ENCODE peak calls at places on chromosome 20, in ten cellular contexts. One of them, this sample, is unnamed. For H3K27me3, the result is how much of the 10 kb centered on the place peaks cover.

GRCh38 chr20:11155156-11155805 is 481.5 kb upstream of the JAG1 start:
- DNase-seq in IMR-90: no peak
- DNase-seq in CD8-positive, alpha-beta T cell: no peak
- DNase-seq in heart left ventricle: no peak
- DNase-seq in HCT116: no peak
- DNase-seq in hepatocyte: no peak
- DNase-seq in CD8-positive, alpha-beta memory T cell: no peak
- DNase-seq in GM23248: no peak
- DNase-seq in left ventricle myocardium inferior: no peak
- DNase-seq in left lung: no peak
- DNase-seq in this sample: no peak

GRCh38 chr20:10637563-10637962 is 36.2 kb downstream of the JAG1 start:
- DNase-seq in left ventricle myocardium inferior: no peak
- DNase-seq in CD8-positive, alpha-beta memory T cell: no peak
- DNase-seq in HCT116: no peak
- DNase-seq in left lung: no peak
- DNase-seq in hepatocyte: no peak
- DNase-seq in IMR-90: no peak
- DNase-seq in CD8-positive, alpha-beta T cell: no peak
- DNase-seq in heart left ventricle: no peak
- DNase-seq in GM23248: no peak
- DNase-seq in this sample: no peak

GRCh38 chr20:34713194-34713943 is 9.2 kb downstream of the TP53INP2 start:
- DNase-seq in GM23248: peak
- DNase-seq in heart left ventricle: no peak
- DNase-seq in IMR-90: peak
- DNase-seq in hepatocyte: peak
- DNase-seq in HCT116: peak
- DNase-seq in CD8-positive, alpha-beta memory T cell: no peak
- DNase-seq in left ventricle myocardium inferior: no peak
- DNase-seq in CD8-positive, alpha-beta T cell: no peak
- DNase-seq in left lung: no peak
- DNase-seq in this sample: no peak

GRCh38 chr20:18056174-18057105 is 1.3 kb downstream of the OVOL2 start:
- DNase-seq in HCT116: no peak
- DNase-seq in CD8-positive, alpha-beta memory T cell: no peak
- DNase-seq in heart left ventricle: no peak
- DNase-seq in left ventricle myocardium inferior: no peak
- DNase-seq in IMR-90: no peak
- DNase-seq in left lung: no peak
- DNase-seq in CD8-positive, alpha-beta T cell: no peak
- DNase-seq in hepatocyte: peak
- DNase-seq in GM23248: peak
- DNase-seq in this sample: no peak

GRCh38 chr20:41428285-41428684 is 61.7 kb upstream of the EMILIN3 start:
- DNase-seq in IMR-90: peak
- DNase-seq in HCT116: peak
- DNase-seq in CD8-positive, alpha-beta memory T cell: peak
- DNase-seq in hepatocyte: peak
- DNase-seq in heart left ventricle: no peak
- DNase-seq in left lung: no peak
- DNase-seq in left ventricle myocardium inferior: no peak
- DNase-seq in GM23248: peak
- DNase-seq in CD8-positive, alpha-beta T cell: peak
- DNase-seq in this sample: peak

GRCh38 chr20:36408219-36408618 is 102.1 kb downstream of the DLGAP4 start:
- DNase-seq in GM23248: peak
- DNase-seq in CD8-positive, alpha-beta memory T cell: no peak
- DNase-seq in heart left ventricle: no peak
- DNase-seq in left lung: no peak
- DNase-seq in hepatocyte: peak
- DNase-seq in left ventricle myocardium inferior: no peak
- DNase-seq in CD8-positive, alpha-beta T cell: no peak
- DNase-seq in IMR-90: peak
- DNase-seq in HCT116: no peak
- DNase-seq in this sample: no peak

GRCh38 chr20:37319120-37319717 is 26.7 kb upstream of the SRC start:
- DNase-seq in heart left ventricle: no peak
- DNase-seq in left lung: peak
- DNase-seq in hepatocyte: no peak
- DNase-seq in CD8-positive, alpha-beta memory T cell: no peak
- DNase-seq in IMR-90: peak
- DNase-seq in left ventricle myocardium inferior: no peak
- DNase-seq in CD8-positive, alpha-beta T cell: no peak
- DNase-seq in HCT116: no peak
- DNase-seq in GM23248: peak
- DNase-seq in this sample: no peak

GRCh38 chr20:36155629-36155971 is 1.1 kb downstream of the EPB41L1 start:
- DNase-seq in GM23248: no peak
- DNase-seq in HCT116: no peak
- DNase-seq in CD8-positive, alpha-beta T cell: no peak
- DNase-seq in CD8-positive, alpha-beta memory T cell: no peak
- DNase-seq in left lung: no peak
- DNase-seq in IMR-90: no peak
- DNase-seq in heart left ventricle: no peak
- DNase-seq in left ventricle myocardium inferior: no peak
- DNase-seq in hepatocyte: no peak
- DNase-seq in this sample: no peak

GRCh38 chr20:48845000-48845399 is 17.2 kb upstream of the PREX1 start:
- DNase-seq in CD8-positive, alpha-beta memory T cell: no peak
- DNase-seq in left lung: no peak
- DNase-seq in left ventricle myocardium inferior: no peak
- DNase-seq in IMR-90: peak
- DNase-seq in heart left ventricle: no peak
- DNase-seq in hepatocyte: no peak
- DNase-seq in HCT116: no peak
- DNase-seq in GM23248: peak
- DNase-seq in CD8-positive, alpha-beta T cell: no peak
- DNase-seq in this sample: no peak

GRCh38 chr20:18588554-18589043 is 745 bp downstream of the DTD1 start:
- DNase-seq in GM23248: no peak
- DNase-seq in IMR-90: no peak
- DNase-seq in heart left ventricle: no peak
- DNase-seq in CD8-positive, alpha-beta T cell: no peak
- DNase-seq in hepatocyte: no peak
- DNase-seq in left ventricle myocardium inferior: no peak
- DNase-seq in CD8-positive, alpha-beta memory T cell: no peak
- DNase-seq in left lung: no peak
- DNase-seq in HCT116: no peak
- DNase-seq in this sample: no peak

GRCh38 chr20:4961746-4962145 is 39.6 kb downstream of the SLC23A2 start:
- DNase-seq in left ventricle myocardium inferior: no peak
- DNase-seq in left lung: no peak
- DNase-seq in IMR-90: peak
- DNase-seq in heart left ventricle: no peak
- DNase-seq in CD8-positive, alpha-beta memory T cell: peak
- DNase-seq in HCT116: no peak
- DNase-seq in CD8-positive, alpha-beta T cell: peak
- DNase-seq in hepatocyte: peak
- DNase-seq in GM23248: peak
- DNase-seq in this sample: peak

GRCh38 chr20:51803157-51803854 is 985 bp upstream of the SALL4 start:
- DNase-seq in left ventricle myocardium inferior: no peak
- DNase-seq in CD8-positive, alpha-beta T cell: no peak
- DNase-seq in IMR-90: peak
- DNase-seq in HCT116: no peak
- DNase-seq in CD8-positive, alpha-beta memory T cell: no peak
- DNase-seq in heart left ventricle: no peak
- DNase-seq in left lung: no peak
- DNase-seq in hepatocyte: no peak
- DNase-seq in GM23248: peak
- DNase-seq in this sample: no peak

GRCh38 chr20:59608871-59609270 is 4.5 kb downstream of the PHACTR3 start:
- DNase-seq in CD8-positive, alpha-beta T cell: no peak
- DNase-seq in heart left ventricle: peak
- DNase-seq in hepatocyte: no peak
- DNase-seq in CD8-positive, alpha-beta memory T cell: no peak
- DNase-seq in left ventricle myocardium inferior: no peak
- DNase-seq in left lung: no peak
- DNase-seq in HCT116: no peak
- DNase-seq in GM23248: no peak
- DNase-seq in IMR-90: no peak
- DNase-seq in this sample: no peak
- H3K27me3 ChIP-seq in CD8-positive, alpha-beta T cell: under half
- H3K27me3 ChIP-seq in heart left ventricle: half or more
- H3K27me3 ChIP-seq in hepatocyte: half or more
- H3K27me3 ChIP-seq in CD8-positive, alpha-beta memory T cell: under half
- H3K27me3 ChIP-seq in left ventricle myocardium inferior: half or more
- H3K27me3 ChIP-seq in left lung: under half
- H3K27me3 ChIP-seq in HCT116: under half
- H3K27me3 ChIP-seq in GM23248: under half
- H3K27me3 ChIP-seq in IMR-90: under half
- H3K27me3 ChIP-seq in this sample: under half

DNA sequence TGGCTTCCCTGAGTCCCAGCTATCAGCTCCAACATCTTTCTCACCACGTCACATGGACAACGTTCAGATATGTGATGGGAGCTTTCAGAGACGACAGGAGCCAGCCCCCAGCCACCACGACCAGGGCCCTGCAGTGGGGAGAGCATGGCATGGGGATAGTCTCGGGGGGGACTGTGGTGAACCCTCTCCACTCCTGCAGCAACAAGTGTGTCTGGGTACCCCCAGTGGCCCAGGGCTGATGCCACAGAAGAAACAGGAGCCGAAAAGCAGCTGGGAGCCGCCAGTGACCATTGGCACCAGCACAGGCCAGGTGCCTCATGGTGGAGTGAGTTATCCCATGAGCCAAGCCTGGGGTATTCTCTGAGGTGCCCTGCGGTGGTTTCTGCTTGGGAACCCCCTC is 339.7 kb downstream of the TAF4 start:
- DNase-seq in left ventricle myocardium inferior: no peak
- DNase-seq in left lung: no peak
- DNase-seq in CD8-positive, alpha-beta memory T cell: no peak
- DNase-seq in GM23248: no peak
- DNase-seq in heart left ventricle: peak
- DNase-seq in HCT116: no peak
- DNase-seq in CD8-positive, alpha-beta T cell: no peak
- DNase-seq in IMR-90: no peak
- DNase-seq in hepatocyte: no peak
- DNase-seq in this sample: no peak
- H3K27me3 ChIP-seq in left ventricle myocardium inferior: half or more
- H3K27me3 ChIP-seq in left lung: under half
- H3K27me3 ChIP-seq in CD8-positive, alpha-beta memory T cell: under half
- H3K27me3 ChIP-seq in GM23248: under half
- H3K27me3 ChIP-seq in heart left ventricle: under half
- H3K27me3 ChIP-seq in HCT116: under half
- H3K27me3 ChIP-seq in CD8-positive, alpha-beta T cell: under half
- H3K27me3 ChIP-seq in IMR-90: under half
- H3K27me3 ChIP-seq in hepatocyte: under half
- H3K27me3 ChIP-seq in this sample: under half

GRCh38 chr20:57986776-57987175 is 241.7 kb downstream of the ANKRD60 start:
- DNase-seq in left ventricle myocardium inferior: no peak
- DNase-seq in GM23248: no peak
- DNase-seq in HCT116: no peak
- DNase-seq in CD8-positive, alpha-beta T cell: no peak
- DNase-seq in CD8-positive, alpha-beta memory T cell: no peak
- DNase-seq in hepatocyte: no peak
- DNase-seq in IMR-90: no peak
- DNase-seq in heart left ventricle: no peak
- DNase-seq in left lung: no peak
- DNase-seq in this sample: no peak

GRCh38 chr20:57988422-57988821 is 240.0 kb downstream of the ANKRD60 start:
- DNase-seq in CD8-positive, alpha-beta memory T cell: no peak
- DNase-seq in GM23248: no peak
- DNase-seq in IMR-90: no peak
- DNase-seq in CD8-positive, alpha-beta T cell: no peak
- DNase-seq in hepatocyte: no peak
- DNase-seq in HCT116: no peak
- DNase-seq in left lung: no peak
- DNase-seq in heart left ventricle: no peak
- DNase-seq in left ventricle myocardium inferior: no peak
- DNase-seq in this sample: no peak

GRCh38 chr20:57990396-57990987 is 238.0 kb downstream of the ANKRD60 start:
- DNase-seq in left lung: no peak
- DNase-seq in IMR-90: no peak
- DNase-seq in HCT116: no peak
- DNase-seq in CD8-positive, alpha-beta T cell: no peak
- DNase-seq in heart left ventricle: no peak
- DNase-seq in left ventricle myocardium inferior: no peak
- DNase-seq in GM23248: peak
- DNase-seq in CD8-positive, alpha-beta memory T cell: no peak
- DNase-seq in hepatocyte: no peak
- DNase-seq in this sample: no peak

GRCh38 chr20:57987659-57988058 is 240.8 kb downstream of the ANKRD60 start:
- DNase-seq in CD8-positive, alpha-beta memory T cell: no peak
- DNase-seq in CD8-positive, alpha-beta T cell: no peak
- DNase-seq in HCT116: no peak
- DNase-seq in heart left ventricle: no peak
- DNase-seq in GM23248: no peak
- DNase-seq in IMR-90: no peak
- DNase-seq in left ventricle myocardium inferior: no peak
- DNase-seq in hepatocyte: no peak
- DNase-seq in left lung: no peak
- DNase-seq in this sample: no peak

GRCh38 chr20:57988828-57989227 is 239.6 kb downstream of the ANKRD60 start:
- DNase-seq in CD8-positive, alpha-beta memory T cell: no peak
- DNase-seq in left lung: no peak
- DNase-seq in HCT116: no peak
- DNase-seq in GM23248: no peak
- DNase-seq in hepatocyte: no peak
- DNase-seq in heart left ventricle: no peak
- DNase-seq in left ventricle myocardium inferior: no peak
- DNase-seq in IMR-90: no peak
- DNase-seq in CD8-positive, alpha-beta T cell: no peak
- DNase-seq in this sample: no peak
- H3K27me3 ChIP-seq in CD8-positive, alpha-beta memory T cell: under half
- H3K27me3 ChIP-seq in left lung: under half
- H3K27me3 ChIP-seq in HCT116: half or more
- H3K27me3 ChIP-seq in GM23248: under half
- H3K27me3 ChIP-seq in hepatocyte: under half
- H3K27me3 ChIP-seq in heart left ventricle: under half
- H3K27me3 ChIP-seq in left ventricle myocardium inferior: under half
- H3K27me3 ChIP-seq in IMR-90: under half
- H3K27me3 ChIP-seq in CD8-positive, alpha-beta T cell: under half
- H3K27me3 ChIP-seq in this sample: under half

DNA sequence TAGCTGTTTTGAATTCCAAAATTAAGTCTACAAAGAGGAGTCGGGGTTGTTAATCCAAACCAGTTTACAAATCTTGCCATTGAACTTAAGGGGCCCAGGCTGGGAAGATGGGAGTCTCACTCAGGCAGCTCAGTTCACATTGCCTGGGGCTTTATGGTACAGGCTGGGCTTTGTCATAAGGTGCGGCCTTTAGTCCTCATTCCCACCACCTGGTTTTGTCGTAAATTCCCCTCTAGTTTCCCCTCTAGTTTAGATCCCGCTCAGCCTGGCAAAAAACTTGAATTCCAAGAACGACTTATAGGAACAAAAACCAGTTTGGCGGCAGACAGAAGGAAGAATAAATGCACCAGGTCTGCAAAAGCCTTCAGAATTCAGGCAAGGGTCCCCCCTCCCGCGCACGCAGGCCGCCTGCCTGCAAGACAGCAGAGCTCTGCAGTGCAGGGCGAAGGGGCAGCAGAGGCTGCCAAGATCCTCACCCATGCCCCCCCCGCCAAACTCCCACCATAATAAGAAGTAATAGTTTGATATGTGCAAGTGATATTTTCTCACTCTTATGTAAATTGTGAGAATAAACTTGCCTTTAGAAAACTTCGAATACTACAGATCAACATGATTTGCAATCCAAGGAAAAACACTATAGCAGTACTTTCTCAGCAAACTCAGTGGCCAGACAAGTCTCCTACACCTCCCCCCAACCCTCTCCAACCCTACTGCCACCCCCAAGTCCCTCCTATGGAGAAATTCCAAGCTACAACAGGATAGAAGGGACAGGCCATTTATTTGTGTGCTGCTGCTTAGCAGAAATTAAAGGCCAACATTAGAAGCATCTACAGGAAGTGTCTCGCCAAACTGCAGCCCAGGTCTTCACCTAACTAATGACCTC is 4.0 kb downstream of the BMP7 start:
- DNase-seq in GM23248: no peak
- DNase-seq in left ventricle myocardium inferior: no peak
- DNase-seq in heart left ventricle: no peak
- DNase-seq in HCT116: no peak
- DNase-seq in hepatocyte: no peak
- DNase-seq in CD8-positive, alpha-beta T cell: no peak
- DNase-seq in left lung: no peak
- DNase-seq in CD8-positive, alpha-beta memory T cell: no peak
- DNase-seq in IMR-90: no peak
- DNase-seq in this sample: no peak
- H3K27me3 ChIP-seq in GM23248: half or more
- H3K27me3 ChIP-seq in left ventricle myocardium inferior: half or more
- H3K27me3 ChIP-seq in heart left ventricle: half or more
- H3K27me3 ChIP-seq in HCT116: under half
- H3K27me3 ChIP-seq in hepatocyte: under half
- H3K27me3 ChIP-seq in CD8-positive, alpha-beta T cell: under half
- H3K27me3 ChIP-seq in left lung: half or more
- H3K27me3 ChIP-seq in CD8-positive, alpha-beta memory T cell: under half
- H3K27me3 ChIP-seq in IMR-90: half or more
- H3K27me3 ChIP-seq in this sample: half or more

This sample was measured in CD4-positive, alpha-beta T cell.